ENCODE peak calls at places on chromosomes 5 and 9, in seven cellular contexts. I, L, T, U, K, C and J are unnamed samples.

GRCh38 chr9:26310294-26310693 is 582.3 kb downstream of the CAAP1 start:
- DNase-seq in C (peak; percentile 24), T (no peak), K (no peak), U (peak; percentile 74), I (no peak), L (no peak), J (no peak)

GRCh38 chr5:150302301-150303069 is at the start of gene ARSI:
- DNase-seq in U (peak; percentile 68), C (peak; percentile 50), K (no peak), T (peak; percentile 93), L (peak; percentile 69), I (peak; percentile 83), J (peak; percentile 50)

GRCh38 chr5:10691826-10692785 is 68.9 kb downstream of the DAP start:
- DNase-seq in K (no peak), C (peak; percentile 72), L (no peak), T (no peak), I (no peak), U (peak; percentile 34), J (peak; percentile 61)

GRCh38 chr5:2488593-2488992 is 262.9 kb downstream of the IRX2 start:
- DNase-seq in I (no peak), L (no peak), T (no peak), U (no peak), K (no peak), C (no peak), J (no peak)

GRCh38 chr9:21056931-21057330 is 20.8 kb downstream of the IFNB1 start:
- DNase-seq in K (peak; percentile 72), U (peak; percentile 69), L (no peak), T (no peak), C (no peak), I (no peak), J (peak; percentile 55)

GRCh38 chr9:84772511-84772910 is 103.0 kb downstream of the NTRK2 start:
- DNase-seq in K (peak; percentile 43), I (no peak), T (no peak), C (no peak), U (no peak), L (no peak), J (no peak)

GRCh38 chr5:73460133-73460532 is 11.6 kb upstream of the FOXD1 start:
- DNase-seq in U (no peak), C (no peak), K (no peak), L (peak; percentile 9), I (no peak), T (no peak), J (no peak)

GRCh38 chr9:24900179-24900578 is 354.5 kb upstream of the IZUMO3 start:
- DNase-seq in K (no peak), T (no peak), C (no peak), L (no peak), U (no peak), I (no peak), J (no peak)

GRCh38 chr9:87276327-87276841 is 221.3 kb upstream of the DAPK1 start:
- DNase-seq in K (peak; percentile 19), C (peak; percentile 95), T (no peak), U (peak; percentile 86), L (no peak), I (no peak), J (peak; percentile 90)

GRCh38 chr5:16550316-16550952 is 66.4 kb downstream of the RETREG1 start:
- DNase-seq in C (peak; percentile 80), I (no peak), T (peak; percentile 78), U (peak; percentile 73), L (no peak), K (peak; percentile 56), J (peak; percentile 40)

GRCh38 chr5:55993628-55994501 is 898 bp downstream of the IL6ST start:
- DNase-seq in U (no peak), T (no peak), L (no peak), K (peak; percentile 54), I (no peak), C (peak; percentile 33), J (peak; percentile 38)

GRCh38 chr5:56161446-56161838 is 71.7 kb downstream of the ANKRD55 start:
- DNase-seq in U (no peak), L (no peak), C (no peak), I (no peak), T (no peak), K (no peak), J (no peak)

GRCh38 chr5:60842859-60843692 is 993 bp downstream of the ELOVL7 start:
- DNase-seq in K (peak; percentile 18), T (peak; percentile 73), C (no peak), L (no peak), U (no peak), I (no peak), J (peak; percentile 8)

GRCh38 chr9:81968026-81968425 is 20.5 kb upstream of the SPATA31D1 start:
- DNase-seq in C (no peak), U (no peak), I (no peak), T (no peak), K (no peak), L (no peak), J (no peak)

GRCh38 chr9:81974764-81975163 is 13.8 kb upstream of the SPATA31D1 start:
- DNase-seq in C (no peak), I (no peak), T (no peak), L (no peak), K (no peak), U (no peak), J (no peak)

GRCh38 chr9:81969971-81970370 is 18.6 kb upstream of the SPATA31D1 start:
- DNase-seq in C (no peak), T (peak; percentile 1), L (no peak), K (peak; percentile 41), I (no peak), U (peak; percentile 8), J (peak; percentile 3)

GRCh38 chr9:81976351-81976750 is 12.2 kb upstream of the SPATA31D1 start:
- DNase-seq in L (no peak), T (peak; percentile 30), C (no peak), U (no peak), I (no peak), K (no peak), J (no peak)

DNA sequence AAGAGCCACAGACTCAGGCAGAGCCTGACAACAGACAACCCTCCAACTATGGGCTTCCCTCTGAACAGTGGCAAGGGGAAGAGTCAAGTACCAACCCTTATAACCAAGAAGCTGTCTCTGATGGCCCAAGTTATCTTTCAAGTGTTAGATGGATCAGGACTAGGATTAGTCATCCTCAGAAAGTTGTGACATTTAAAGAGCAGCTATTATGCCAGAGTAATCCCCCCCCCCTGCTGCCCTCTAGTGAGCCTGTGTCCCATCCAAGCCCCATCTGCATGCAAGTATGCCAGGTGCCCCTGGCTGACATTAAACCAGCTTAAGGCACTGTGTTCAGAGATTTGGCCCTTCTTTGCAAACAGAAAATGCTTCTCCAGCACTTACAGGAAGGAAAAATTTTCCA is 16.8 kb upstream of the SPATA31D1 start:
- DNase-seq in T (no peak), I (no peak), K (no peak), U (no peak), C (no peak), L (no peak), J (no peak)
- H3K4me3 ChIP-seq in T (no peak overlapping the region), I (no peak overlapping the region), K (no peak overlapping the region), U (no peak overlapping the region), C (no peak overlapping the region), L (no peak overlapping the region), J (no peak overlapping the region)

GRCh38 chr9:96567203-96567700 is 52.4 kb downstream of the CDC14B start:
- DNase-seq in C (peak; percentile 35), T (no peak), K (no peak), L (no peak), I (no peak), U (peak; percentile 28), J (peak; percentile 11)
- TF ChIP-seq CTCF in C (no peak), T (no peak), K (no peak), L (no peak), I (no peak), U (no peak), J (no peak)

DNA sequence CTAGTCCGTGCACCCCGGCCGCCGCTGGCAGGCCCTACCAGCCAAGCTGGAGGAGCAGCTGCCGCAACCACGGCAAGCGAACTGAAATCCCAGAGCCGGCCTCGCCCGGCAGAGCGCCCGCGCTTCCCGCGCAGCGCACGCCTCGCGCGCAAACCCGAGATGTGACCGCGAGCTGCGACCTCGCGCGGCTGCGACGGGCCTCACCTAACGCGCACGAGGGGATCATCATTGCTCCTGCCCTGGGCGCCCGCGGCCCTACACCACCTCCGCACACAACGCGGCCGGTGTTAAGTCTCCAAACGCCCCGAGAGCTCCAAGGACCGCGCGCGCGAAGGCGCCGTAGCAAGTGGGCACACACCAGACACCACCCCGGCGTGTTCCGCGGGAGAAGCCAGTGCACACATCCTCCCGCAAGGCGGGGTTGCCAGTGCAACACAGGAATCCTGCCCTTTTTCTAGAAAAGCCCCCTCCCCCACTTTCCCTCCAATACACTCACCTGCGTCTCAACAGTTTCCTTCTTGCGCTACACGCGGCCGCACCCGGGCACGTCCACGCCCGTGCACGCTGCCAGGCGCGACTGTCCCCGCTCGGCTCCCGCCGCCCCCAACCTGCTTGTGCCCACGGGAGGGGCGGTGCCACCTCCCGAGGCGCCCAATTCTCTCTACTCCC is 5.2 kb downstream of the ELAVL2 start:
- DNase-seq in C (no peak), U (no peak), T (peak; percentile 69), L (no peak), I (no peak), K (no peak), J (peak; percentile 21)
- H3K4me3 ChIP-seq in C (no peak overlapping the region), U (no peak overlapping the region), T (peak overlapping the region; percentile 78), L (peak overlapping the region; percentile 72), I (peak overlapping the region; percentile 45), K (peak overlapping the region; percentile 33), J (peak overlapping the region; percentile 51)

GRCh38 chr5:143004361-143004802 is 234.2 kb downstream of the ARHGAP26 start:
- DNase-seq in K (no peak), U (no peak), T (no peak), L (no peak), I (no peak), C (no peak), J (no peak)

GRCh38 chr5:143006511-143006910 is 236.3 kb downstream of the ARHGAP26 start:
- DNase-seq in I (no peak), C (no peak), K (no peak), T (no peak), U (no peak), L (no peak), J (no peak)

GRCh38 chr5:143002459-143003327 is 232.5 kb downstream of the ARHGAP26 start:
- DNase-seq in I (no peak), K (peak; percentile 54), C (peak; percentile 94), U (peak; percentile 86), L (no peak), T (peak; percentile 68), J (peak; percentile 91)

GRCh38 chr5:143001764-143002351 is 231.7 kb downstream of the ARHGAP26 start:
- DNase-seq in K (peak; percentile 52), T (peak; percentile 39), C (peak; percentile 67), U (peak; percentile 59), I (no peak), L (no peak), J (peak; percentile 73)

GRCh38 chr5:143003328-143003636 is 233.1 kb downstream of the ARHGAP26 start:
- DNase-seq in L (no peak), I (no peak), T (no peak), K (no peak), U (no peak), C (no peak), J (no peak)
- TF ChIP-seq CTCF in L (no peak), I (no peak), T (no peak), K (no peak), U (no peak), C (no peak), J (no peak)

GRCh38 chr9:128361981-128362646 is 9.1 kb upstream of the URM1 start:
- DNase-seq in K (peak; percentile 69), U (peak; percentile 81), L (peak; percentile 91), T (peak; percentile 93), I (peak; percentile 93), C (peak; percentile 86), J (peak; percentile 80)
- H3K4me3 ChIP-seq in K (peak overlapping the region; percentile 34), U (peak overlapping the region; percentile 56), L (peak overlapping the region; percentile 69), T (peak overlapping the region; percentile 36), I (peak overlapping the region; percentile 46), C (peak overlapping the region; percentile 65), J (peak overlapping the region; percentile 34)